ENCODE peak calls at places on chromosome 16, in nine cellular contexts. X, F, H, P, U, L, M, E and T are unnamed samples.

GRCh38 chr16:23615805-23616204 is 19.7 kb upstream of the NDUFAB1 start:
- DNase-seq in X (no peak), F (no peak), H (no peak), P (no peak), U (no peak), L (no peak), M (no peak), E (no peak), T (no peak)

GRCh38 chr16:79047337-79047736 is 553.2 kb downstream of the MAF start:
- DNase-seq in X (no peak), F (no peak), H (no peak), P (no peak), U (no peak), L (no peak), M (no peak), E (peak; percentile 12), T (no peak)

GRCh38 chr16:81214745-81215166 is 23.7 kb upstream of the BCO1 start:
- DNase-seq in X (no peak), F (peak; percentile 28), H (no peak), P (peak; percentile 15), U (no peak), L (peak; percentile 67), M (no peak), E (peak; percentile 69), T (no peak)

GRCh38 chr16:11232852-11233726 is 22.9 kb downstream of the SOCS1 start:
- DNase-seq in X (no peak), F (no peak), H (no peak), P (no peak), U (peak; percentile 65), L (peak; percentile 56), M (no peak), E (no peak), T (no peak)

GRCh38 chr16:68031951-68032350 is 8.9 kb downstream of the DUS2 start:
- DNase-seq in X (no peak), F (no peak), H (no peak), P (no peak), U (no peak), L (no peak), M (no peak), E (no peak), T (no peak)

GRCh38 chr16:81879625-81880024 is 100.5 kb downstream of the PLCG2 start:
- DNase-seq in X (no peak), F (no peak), H (no peak), P (no peak), U (no peak), L (peak; percentile 68), M (no peak), E (no peak), T (no peak)

GRCh38 chr16:48958681-48959080 is 323.0 kb downstream of the CBLN1 start:
- DNase-seq in X (no peak), F (no peak), H (no peak), P (peak; percentile 64), U (no peak), L (no peak), M (no peak), E (no peak), T (no peak)

GRCh38 chr16:69324013-69324531 is 6.3 kb downstream of the PDF start:
- DNase-seq in X (peak; percentile 87), F (no peak), H (no peak), P (no peak), U (no peak), L (no peak), M (peak; percentile 62), E (no peak), T (peak; percentile 64)

GRCh38 chr16:71666928-71667707 is 41.1 kb downstream of the MARVELD3 start:
- DNase-seq in X (no peak), F (no peak), H (no peak), P (no peak), U (no peak), L (no peak), M (no peak), E (no peak), T (no peak)

GRCh38 chr16:55154956-55155355 is 169.0 kb upstream of the IRX6 start:
- DNase-seq in X (no peak), F (no peak), H (no peak), P (no peak), U (no peak), L (no peak), M (no peak), E (no peak), T (no peak)

DNA sequence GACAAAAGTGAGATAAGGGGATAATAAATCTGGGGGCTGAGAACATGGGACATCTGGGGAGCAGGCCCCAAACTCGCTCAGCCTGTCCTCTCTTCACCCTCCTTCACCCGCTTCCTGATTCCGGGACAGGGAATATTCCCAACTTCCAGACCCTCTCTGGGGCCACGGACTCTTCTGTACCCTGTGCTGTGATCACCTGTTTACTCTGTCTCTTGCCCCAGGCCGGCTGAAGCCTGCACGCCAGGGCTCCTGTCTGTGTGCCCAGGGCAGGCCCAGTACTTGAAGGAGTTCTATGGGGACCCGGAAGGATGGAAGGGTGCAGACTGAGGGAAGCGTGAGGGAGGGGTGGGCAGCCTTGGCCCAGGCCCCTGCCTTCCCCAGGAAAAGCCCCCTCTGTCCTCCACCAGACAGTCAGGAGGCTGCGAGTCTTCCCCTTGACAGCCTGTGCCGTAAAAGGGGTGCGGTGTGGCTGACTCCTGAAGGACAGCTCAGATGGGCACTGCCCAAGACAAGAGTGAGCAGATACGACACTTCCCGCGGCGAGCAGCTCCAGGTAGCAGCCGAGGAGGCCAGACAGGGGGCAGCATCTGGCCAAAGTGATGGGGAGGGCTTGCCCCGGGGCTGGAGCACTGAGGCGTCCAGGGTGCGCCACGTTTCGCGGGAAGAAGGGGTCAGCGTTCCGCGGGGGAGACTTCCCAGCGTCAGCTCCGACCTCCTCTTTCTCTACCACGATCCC is 1.0 kb upstream of the CCNF start:
- DNase-seq in X (peak; percentile 85), F (peak; percentile 26), H (no peak), P (no peak), U (peak; percentile 56), L (peak; percentile 61), M (no peak), E (no peak), T (peak; percentile 91)
- TF ChIP-seq CTCF in X (peak; percentile 13), F (peak; percentile 34), H (no peak), P (peak; percentile 14), U (no peak), L (no peak), M (peak; percentile 47), E (no peak), T (peak; percentile 64)

DNA sequence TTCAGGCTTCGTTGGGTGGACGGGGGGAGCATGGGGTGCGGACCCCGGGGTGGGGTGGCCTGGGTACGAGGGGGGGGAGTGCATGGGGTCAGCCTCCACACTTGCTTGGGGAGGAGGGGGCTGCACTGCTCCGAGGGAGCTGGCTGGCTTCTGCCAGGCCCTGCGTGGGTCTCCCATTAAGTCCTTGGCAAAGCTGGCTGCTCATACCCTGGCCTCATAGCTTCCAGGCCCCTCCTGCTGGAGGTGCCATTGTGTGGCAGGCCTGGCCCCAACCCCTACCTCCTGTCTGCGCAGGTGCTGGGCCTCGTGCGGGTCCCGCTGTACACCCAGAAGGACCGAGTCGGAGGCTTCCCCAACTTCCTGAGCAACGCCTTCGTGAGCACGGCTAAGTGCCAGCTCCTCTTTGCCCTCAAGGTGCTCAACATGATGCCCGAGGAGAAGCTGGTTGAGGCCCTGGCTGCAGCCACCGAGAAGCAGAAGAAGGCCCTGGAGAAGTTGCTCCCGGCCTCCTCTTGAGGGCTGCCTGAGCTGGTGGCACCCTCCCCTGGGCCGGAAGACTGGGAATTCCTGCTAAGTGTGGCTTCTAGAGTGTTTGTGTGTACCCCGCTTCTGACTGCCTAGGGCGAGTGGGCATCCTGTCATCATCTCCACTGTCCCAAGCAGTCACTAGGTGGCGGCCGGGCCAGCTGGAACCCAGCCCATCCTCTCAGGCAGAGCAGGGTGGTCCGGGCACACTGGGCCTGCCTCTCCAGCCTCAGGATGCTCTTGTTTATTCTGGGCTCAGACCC is 1.5 kb downstream of the NUDT16L1 start:
- DNase-seq in X (peak; percentile 95), F (no peak), H (no peak), P (no peak), U (peak; percentile 36), L (no peak), M (peak; percentile 55), E (no peak), T (peak; percentile 92)
- TF ChIP-seq CTCF in X (peak; percentile 20), F (no peak), H (no peak), P (no peak), U (no peak), L (no peak), M (peak; percentile 23), E (no peak), T (peak; percentile 36)

DNA sequence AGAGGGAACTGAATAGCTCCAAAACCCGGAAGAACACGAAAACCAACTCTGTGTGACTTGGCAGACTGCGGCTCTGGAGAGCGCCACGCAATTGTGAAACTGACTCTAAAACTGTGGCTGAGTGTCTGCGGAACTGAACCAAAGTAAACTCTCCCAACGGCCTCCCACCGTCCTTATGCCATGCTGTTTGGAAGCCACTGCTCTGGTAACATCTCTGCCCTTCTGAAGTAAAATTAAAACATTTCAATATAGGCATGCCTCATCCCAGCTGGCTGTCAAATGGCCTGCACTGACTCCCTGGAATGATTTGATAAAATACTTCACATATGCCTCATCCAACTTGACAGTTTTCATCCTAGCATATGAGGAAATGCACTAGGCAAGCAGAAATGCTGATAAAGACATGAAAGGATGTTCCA is 70.2 kb downstream of the PARN start:
- DNase-seq in X (peak; percentile 68), F (no peak), H (no peak), P (no peak), U (no peak), L (no peak), M (no peak), E (no peak), T (no peak)
- TF ChIP-seq CTCF in X (no peak), F (no peak), H (no peak), P (no peak), U (no peak), L (no peak), M (no peak), E (no peak), T (no peak)

DNA sequence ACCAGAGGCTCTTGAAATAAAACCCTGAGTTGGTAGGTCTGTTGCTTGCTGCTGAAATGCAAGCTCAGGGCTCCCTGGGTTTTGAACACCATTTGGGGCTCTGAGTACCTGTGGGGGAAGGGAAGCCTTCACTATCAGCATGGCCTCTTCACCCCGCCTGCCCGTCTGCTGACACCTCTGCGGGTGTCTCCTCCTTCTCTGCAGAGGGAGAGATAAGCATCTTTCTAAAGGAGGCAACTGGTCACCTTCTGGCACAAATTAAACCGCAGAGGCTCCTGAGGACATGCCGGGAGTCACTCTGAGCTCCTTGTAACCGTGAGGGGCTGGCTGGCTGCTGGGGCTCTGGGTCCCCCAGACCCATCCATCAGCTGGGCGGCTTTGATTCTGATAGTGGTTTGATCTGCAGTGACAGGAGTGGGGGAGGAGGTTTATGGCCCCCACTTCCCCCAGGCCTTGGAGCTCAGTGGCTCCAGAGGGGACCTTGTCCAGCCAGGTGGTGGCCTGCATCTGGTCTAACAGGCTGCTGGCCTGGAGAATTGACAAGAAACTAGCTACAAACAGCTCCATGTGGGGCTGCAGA is 123.5 kb downstream of the IRF8 start:
- DNase-seq in X (no peak), F (peak; percentile 87), H (no peak), P (no peak), U (peak; percentile 26), L (no peak), M (no peak), E (no peak), T (peak; percentile 42)
- TF ChIP-seq CTCF in X (no peak), F (no peak), H (no peak), P (no peak), U (no peak), L (no peak), M (no peak), E (no peak), T (no peak)

GRCh38 chr16:74226361-74226979 is 70.1 kb upstream of the PSMD7 start:
- DNase-seq in X (no peak), F (peak; percentile 8), H (no peak), P (peak; percentile 31), U (no peak), L (no peak), M (no peak), E (no peak), T (no peak)
- TF ChIP-seq CTCF in X (peak; percentile 53), F (peak; percentile 60), H (no peak), P (peak; percentile 47), U (no peak), L (no peak), M (peak; percentile 59), E (peak; percentile 48), T (peak; percentile 86)